ENCODE peak calls at places on chromosomes 3 and 15, in four cellular contexts. R, Q, H and M are unnamed samples.

GRCh38 chr15:100284701-100285100 is 57.1 kb downstream of the ADAMTS17 start:
- DNase-seq in R (peak; percentile 17), Q (no peak), H (no peak), M (no peak)

GRCh38 chr15:72584006-72584405 is 70.5 kb upstream of the GOLGA6B start:
- DNase-seq in R (no peak), Q (peak; percentile 11), H (peak; percentile 25), M (peak; percentile 7)

GRCh38 chr3:4241595-4242170 is 61.5 kb upstream of the SETMAR start:
- DNase-seq in R (no peak), Q (no peak), H (no peak), M (no peak)

GRCh38 chr15:59349715-59350420 is 22.8 kb downstream of the MYO1E start:
- DNase-seq in R (no peak), Q (no peak), H (peak; percentile 94), M (peak; percentile 93)

GRCh38 chr3:48435774-48436476 is 4.0 kb downstream of the CCDC51 start:
- DNase-seq in R (peak; percentile 86), Q (peak; percentile 91), H (peak; percentile 79), M (peak; percentile 92)

GRCh38 chr3:156293566-156293965 is 173.2 kb downstream of the KCNAB1 start:
- DNase-seq in R (no peak), Q (no peak), H (no peak), M (no peak)

GRCh38 chr3:124593442-124593829 is 136.8 kb upstream of the UMPS start:
- DNase-seq in R (no peak), Q (no peak), H (no peak), M (no peak)

GRCh38 chr15:70266412-70267089 is 168.8 kb upstream of the TLE3 start:
- DNase-seq in R (no peak), Q (no peak), H (no peak), M (no peak)

GRCh38 chr3:151227438-151228290 is 24.6 kb upstream of the GPR171 start:
- DNase-seq in R (peak; percentile 79), Q (peak; percentile 81), H (peak; percentile 90), M (peak; percentile 70)

GRCh38 chr15:29792426-29793159 is 29.7 kb downstream of the TJP1 start:
- DNase-seq in R (no peak), Q (no peak), H (no peak), M (peak; percentile 59)

GRCh38 chr3:128994173-128994512 is 267 bp upstream of the CFAP92 start:
- DNase-seq in R (no peak), Q (no peak), H (no peak), M (no peak)

GRCh38 chr3:73835945-73836344 is 211.2 kb upstream of the PDZRN3 start:
- DNase-seq in R (no peak), Q (no peak), H (no peak), M (no peak)

GRCh38 chr15:59087731-59088130 is 17.2 kb upstream of the CCNB2 start:
- DNase-seq in R (no peak), Q (no peak), H (no peak), M (no peak)

GRCh38 chr3:57570878-57571277 is 14.8 kb downstream of the PDE12 start:
- DNase-seq in R (no peak), Q (no peak), H (no peak), M (no peak)

GRCh38 chr3:72891053-72891855 is 3.4 kb downstream of the GXYLT2 start:
- DNase-seq in R (peak; percentile 15), Q (peak; percentile 14), H (peak; percentile 100), M (peak; percentile 97)

GRCh38 chr3:114899186-114899931 is 247.7 kb downstream of the ZBTB20 start:
- DNase-seq in R (no peak), Q (peak; percentile 31), H (no peak), M (no peak)

GRCh38 chr15:40358492-40359353 is 704 bp downstream of the DISP2 start:
- DNase-seq in R (no peak), Q (no peak), H (no peak), M (no peak)

GRCh38 chr15:99424978-99425665 is 140.7 kb upstream of the MEF2A start:
- DNase-seq in R (no peak), Q (no peak), H (peak; percentile 90), M (peak; percentile 81)

GRCh38 chr3:11678735-11679134 is 35.0 kb upstream of the VGLL4 start:
- DNase-seq in R (no peak), Q (no peak), H (peak; percentile 8), M (peak; percentile 3)

GRCh38 chr3:52892625-52893311 is 4.6 kb downstream of the STIMATE start:
- DNase-seq in R (no peak), Q (no peak), H (no peak), M (peak; percentile 21)

GRCh38 chr3:37542772-37543449 is 318.8 kb upstream of the CTDSPL start:
- DNase-seq in R (no peak), Q (no peak), H (no peak), M (peak; percentile 36)

GRCh38 chr3:171565671-171566070 is 105.5 kb upstream of the TNIK start:
- DNase-seq in R (no peak), Q (no peak), H (peak; percentile 54), M (peak; percentile 57)

GRCh38 chr15:64622410-64623260 is 152.8 kb downstream of the RBPMS2 start:
- DNase-seq in R (no peak), Q (no peak), H (no peak), M (no peak)

GRCh38 chr3:171077261-171077660 is 50.7 kb upstream of the SLC2A2 start:
- DNase-seq in R (no peak), Q (no peak), H (no peak), M (no peak)

GRCh38 chr3:15342945-15343344 is 10.6 kb upstream of the SH3BP5 start:
- DNase-seq in R (no peak), Q (no peak), H (no peak), M (no peak)

GRCh38 chr15:47998523-47999113 is 122.2 kb upstream of the SLC24A5 start:
- DNase-seq in R (no peak), Q (no peak), H (no peak), M (no peak)

GRCh38 chr15:31383150-31383549 is 56.5 kb downstream of the KLF13 start:
- DNase-seq in R (no peak), Q (no peak), H (no peak), M (no peak)

GRCh38 chr15:34821907-34822306 is 26.6 kb upstream of the ACTC1 start:
- DNase-seq in R (no peak), Q (no peak), H (no peak), M (no peak)

GRCh38 chr3:53938645-53939044 is 47.0 kb upstream of the SELENOK start:
- DNase-seq in R (peak; percentile 51), Q (peak; percentile 75), H (peak; percentile 52), M (peak; percentile 69)

GRCh38 chr3:138686771-138687221 is 78.2 kb downstream of the FAIM start:
- DNase-seq in R (no peak), Q (no peak), H (peak; percentile 89), M (peak; percentile 73)

GRCh38 chr15:89652131-89652530 is 3.1 kb downstream of the KIF7 start:
- DNase-seq in R (no peak), Q (no peak), H (no peak), M (no peak)

GRCh38 chr15:38253448-38253847 is 812 bp downstream of the SPRED1 start:
- DNase-seq in R (no peak), Q (peak; percentile 42), H (peak; percentile 75), M (peak; percentile 64)

GRCh38 chr3:188842628-188843027 is 329.1 kb upstream of the TPRG1 start:
- DNase-seq in R (no peak), Q (no peak), H (peak; percentile 59), M (no peak)

GRCh38 chr3:77038468-77038927 is 1.4 kb upstream of the ROBO2 start:
- DNase-seq in R (peak; percentile 67), Q (peak; percentile 93), H (peak; percentile 85), M (peak; percentile 82)
- TF ChIP-seq CTCF in R (peak; percentile 71), Q (peak; percentile 74), H (peak; percentile 89), M (peak; percentile 58)

DNA sequence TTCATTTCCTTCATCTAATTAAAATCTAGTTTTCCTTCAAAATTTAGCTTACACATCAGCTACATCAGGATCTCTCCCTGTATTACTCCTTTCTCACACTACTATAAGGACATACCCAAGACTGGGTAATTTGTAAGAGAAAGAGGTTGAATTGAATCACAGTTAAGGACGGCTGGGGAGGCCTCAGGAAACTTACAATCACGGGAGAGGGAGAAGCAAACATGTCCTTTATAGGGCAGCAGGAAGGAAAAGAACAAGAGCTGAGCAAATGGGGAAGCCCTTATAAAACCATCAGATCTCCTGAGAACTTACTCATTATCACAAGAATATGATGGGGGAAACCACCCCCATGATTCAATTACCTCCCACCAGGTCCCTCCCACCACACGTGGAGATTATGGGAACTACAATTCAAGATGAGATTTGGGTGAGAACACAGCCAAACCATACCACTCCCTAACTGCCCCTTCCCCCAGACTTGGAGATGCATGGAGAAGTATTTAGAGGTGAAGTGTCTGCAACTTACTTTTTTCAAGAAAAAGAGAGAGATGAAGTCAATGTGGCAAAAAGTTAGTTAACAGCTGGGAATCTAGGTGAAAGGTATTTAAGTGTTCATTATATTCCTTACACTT is 21.3 kb downstream of the PRTG start:
- DNase-seq in R (no peak), Q (no peak), H (no peak), M (no peak)
- TF ChIP-seq CTCF in R (no peak), Q (no peak), H (no peak), M (no peak)

GRCh38 chr3:152667267-152667666 is 167.7 kb upstream of the P2RY1 start:
- DNase-seq in R (no peak), Q (no peak), H (no peak), M (no peak)

GRCh38 chr3:152664766-152665165 is 170.2 kb upstream of the P2RY1 start:
- DNase-seq in R (no peak), Q (no peak), H (no peak), M (no peak)

GRCh38 chr3:152657002-152657400 is 177.9 kb upstream of the P2RY1 start:
- DNase-seq in R (no peak), Q (peak; percentile 62), H (no peak), M (no peak)

GRCh38 chr3:152658977-152659376 is 176.0 kb upstream of the P2RY1 start:
- DNase-seq in R (no peak), Q (no peak), H (no peak), M (no peak)

GRCh38 chr3:152662157-152662556 is 172.8 kb upstream of the P2RY1 start:
- DNase-seq in R (no peak), Q (no peak), H (no peak), M (no peak)
- TF ChIP-seq CTCF in R (no peak), Q (no peak), H (no peak), M (no peak)

GRCh38 chr3:109899930-109900329 is 562.6 kb upstream of the DPPA4 start:
- DNase-seq in R (no peak), Q (peak; percentile 69), H (no peak), M (no peak)

GRCh38 chr3:109902549-109902948 is 565.2 kb upstream of the DPPA4 start:
- DNase-seq in R (no peak), Q (no peak), H (no peak), M (no peak)

GRCh38 chr3:109900774-109901173 is 563.4 kb upstream of the DPPA4 start:
- DNase-seq in R (no peak), Q (no peak), H (no peak), M (no peak)

GRCh38 chr3:109897734-109898133 is 560.4 kb upstream of the DPPA4 start:
- DNase-seq in R (no peak), Q (no peak), H (peak; percentile 52), M (peak; percentile 7)

GRCh38 chr3:109903100-109903499 is 565.8 kb upstream of the DPPA4 start:
- DNase-seq in R (no peak), Q (no peak), H (no peak), M (no peak)
- TF ChIP-seq CTCF in R (no peak), Q (peak; percentile 13), H (no peak), M (no peak)

GRCh38 chr3:99145031-99145430 is 243.5 kb upstream of the DCBLD2 start:
- DNase-seq in R (no peak), Q (no peak), H (no peak), M (no peak)
- TF ChIP-seq CTCF in R (no peak), Q (no peak), H (no peak), M (no peak)